ENCODE peak calls at places on chromosome 22, in four cellular contexts. V is NT2/D1, X is HepG2, Q is H1. D is an unnamed sample.

GRCh38 chr22:19066531-19067271 is 55.5 kb downstream of the DGCR2 start:
- DNase-seq in V (no peak), X (no peak), Q (no peak), D (no peak)

GRCh38 chr22:47373648-47374272 is 611.3 kb downstream of the TBC1D22A start:
- DNase-seq in V (no peak), X (no peak), Q (no peak), D (no peak)

GRCh38 chr22:43198126-43198525 is 11.2 kb upstream of the TTLL12 start:
- DNase-seq in V (no peak), X (no peak), Q (no peak), D (no peak)

GRCh38 chr22:48057116-48057835 is 1294.8 kb downstream of the TBC1D22A start:
- DNase-seq in V (no peak), X (no peak), Q (no peak), D (no peak)

GRCh38 chr22:24068377-24068680 is 57.2 kb downstream of the CABIN1 start:
- DNase-seq in V (no peak), X (no peak), Q (no peak), D (no peak)

GRCh38 chr22:24427500-24428164 is at the start of gene ADORA2A:
- DNase-seq in V (no peak), X (no peak), Q (no peak), D (no peak)

GRCh38 chr22:49724030-49724892 is 103.4 kb downstream of the BRD1 start:
- DNase-seq in V (no peak), X (no peak), Q (peak; percentile 70), D (no peak)

GRCh38 chr22:17836977-17837742 is 62.9 kb upstream of the BID start:
- DNase-seq in V (peak; percentile 35), X (no peak), Q (no peak), D (no peak)

GRCh38 chr22:28008056-28008455 is 89.0 kb upstream of the PITPNB start:
- DNase-seq in V (no peak), X (no peak), Q (no peak), D (no peak)

GRCh38 chr22:41966607-41967240 is 2.5 kb upstream of the SEPTIN3 start:
- DNase-seq in V (no peak), X (peak; percentile 52), Q (peak; percentile 62), D (peak; percentile 46)

GRCh38 chr22:35008213-35008612 is 57.7 kb upstream of the ISX start:
- DNase-seq in V (no peak), X (no peak), Q (no peak), D (no peak)

GRCh38 chr22:46363611-46364321 is 28.3 kb downstream of the TRMU start:
- DNase-seq in V (no peak), X (no peak), Q (no peak), D (no peak)

GRCh38 chr22:29270475-29271271 is 2.6 kb downstream of the EWSR1 start:
- DNase-seq in V (no peak), X (peak; percentile 69), Q (no peak), D (no peak)

GRCh38 chr22:41197808-41198585 is 7.1 kb upstream of the L3MBTL2 start:
- DNase-seq in V (no peak), X (no peak), Q (no peak), D (no peak)

GRCh38 chr22:37218771-37219411 is 6.6 kb upstream of the SSTR3 start:
- DNase-seq in V (no peak), X (no peak), Q (no peak), D (no peak)

GRCh38 chr22:44865193-44866057 is 113.0 kb downstream of the ARHGAP8 start:
- DNase-seq in V (no peak), X (no peak), Q (no peak), D (no peak)

GRCh38 chr22:19765477-19766234 is 5.1 kb downstream of the TBX1 start:
- DNase-seq in V (no peak), X (no peak), Q (peak; percentile 84), D (no peak)

GRCh38 chr22:28139993-28140392 is 220.9 kb upstream of the PITPNB start:
- DNase-seq in V (no peak), X (no peak), Q (no peak), D (no peak)

GRCh38 chr22:46703996-46704370 is 34.1 kb downstream of the CERK start:
- DNase-seq in V (no peak), X (no peak), Q (no peak), D (no peak)

GRCh38 chr22:42688241-42688913 is 32.3 kb downstream of the A4GALT start:
- DNase-seq in V (peak; percentile 33), X (peak; percentile 57), Q (no peak), D (peak; percentile 84)

GRCh38 chr22:21041937-21042336 is 3.8 kb upstream of the LRRC74B start:
- DNase-seq in V (no peak), X (no peak), Q (no peak), D (no peak)

GRCh38 chr22:44869196-44869595 is 116.8 kb downstream of the ARHGAP8 start:
- DNase-seq in V (no peak), X (no peak), Q (no peak), D (no peak)

GRCh38 chr22:43343262-43343988 is at the start of gene SCUBE1:
- DNase-seq in V (peak; percentile 52), X (no peak), Q (peak; percentile 88), D (peak; percentile 93)

GRCh38 chr22:46803031-46803880 is 40.8 kb downstream of the TBC1D22A start:
- DNase-seq in V (no peak), X (peak; percentile 47), Q (peak; percentile 86), D (peak; percentile 84)

GRCh38 chr22:37335819-37336199 is 53.5 kb downstream of the CYTH4 start:
- DNase-seq in V (no peak), X (no peak), Q (no peak), D (no peak)

GRCh38 chr22:23743303-23743705 is 7.6 kb downstream of the ZNF70 start:
- DNase-seq in V (no peak), X (no peak), Q (no peak), D (no peak)

GRCh38 chr22:32998373-32998772 is 59.8 kb downstream of the SYN3 start:
- DNase-seq in V (no peak), X (no peak), Q (peak; percentile 2), D (no peak)

GRCh38 chr22:33002035-33002434 is 56.1 kb downstream of the SYN3 start:
- DNase-seq in V (no peak), X (no peak), Q (no peak), D (no peak)

GRCh38 chr22:32999039-32999861 is 58.9 kb downstream of the SYN3 start:
- DNase-seq in V (no peak), X (no peak), Q (peak; percentile 17), D (no peak)

GRCh38 chr22:32997295-32997694 is 60.9 kb downstream of the SYN3 start:
- DNase-seq in V (no peak), X (no peak), Q (peak; percentile 13), D (no peak)

GRCh38 chr22:33000342-33001280 is 57.6 kb downstream of the SYN3 start:
- DNase-seq in V (peak; percentile 60), X (peak; percentile 15), Q (peak; percentile 92), D (peak; percentile 78)
- TF ChIP-seq SUZ12 in V (no peak), X (no peak), Q (no peak), D (no peak)

DNA sequence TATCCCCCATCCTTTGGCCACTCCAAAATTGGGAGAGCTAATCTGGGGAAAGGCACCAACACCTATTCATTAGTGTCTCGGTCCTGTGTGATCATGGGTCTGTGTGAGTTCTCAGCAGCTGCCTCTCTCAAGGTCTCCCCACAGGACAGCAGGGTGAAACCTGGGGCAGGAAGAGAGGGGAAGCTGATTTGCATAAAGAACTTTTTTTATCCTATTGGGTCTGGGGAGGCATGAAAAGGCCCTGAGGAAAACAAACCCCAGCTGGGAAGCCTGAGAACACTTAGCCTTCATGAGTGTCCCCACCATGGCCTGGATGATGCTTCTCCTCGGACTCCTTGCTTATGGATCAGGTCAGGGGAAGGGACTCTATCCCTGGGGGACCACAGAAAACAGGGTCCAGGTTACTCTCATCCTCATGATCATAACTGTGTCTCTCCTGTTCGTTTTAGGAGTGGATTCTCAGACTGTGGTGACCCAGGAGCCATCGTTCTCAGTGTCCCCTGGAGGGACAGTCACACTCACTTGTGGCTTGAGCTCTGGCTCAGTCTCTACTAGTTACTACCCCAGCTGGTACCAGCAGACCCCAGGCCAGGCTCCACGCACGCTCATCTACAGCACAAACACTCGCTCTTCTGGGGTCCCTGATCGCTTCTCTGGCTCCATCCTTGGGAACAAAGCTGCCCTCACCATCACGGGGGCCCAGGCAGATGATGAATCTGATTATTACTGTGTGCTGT is 116.0 kb upstream of the TOP3B start:
- DNase-seq in V (no peak), X (no peak), Q (no peak), D (no peak)
- TF ChIP-seq SUZ12 in V (no peak), X (no peak), Q (no peak), D (no peak)

GRCh38 chr22:38564669-38565068 is 5.3 kb downstream of the DMC1 start:
- DNase-seq in V (no peak), X (no peak), Q (no peak), D (no peak)
- TF ChIP-seq SUZ12 in V (no peak), X (no peak), Q (no peak), D (no peak)

GRCh38 chr22:38870791-38871359 is 1.1 kb downstream of the CBX6 start:
- DNase-seq in V (no peak), X (no peak), Q (no peak), D (no peak)
- TF ChIP-seq SUZ12 in V (no peak), X (no peak), Q (no peak), D (no peak)

GRCh38 chr22:26756675-26757293 is 99.4 kb downstream of the MIAT start:
- DNase-seq in V (no peak), X (no peak), Q (peak; percentile 98), D (peak; percentile 82)
- TF ChIP-seq SUZ12 in V (no peak), X (no peak), Q (no peak), D (no peak)

DNA sequence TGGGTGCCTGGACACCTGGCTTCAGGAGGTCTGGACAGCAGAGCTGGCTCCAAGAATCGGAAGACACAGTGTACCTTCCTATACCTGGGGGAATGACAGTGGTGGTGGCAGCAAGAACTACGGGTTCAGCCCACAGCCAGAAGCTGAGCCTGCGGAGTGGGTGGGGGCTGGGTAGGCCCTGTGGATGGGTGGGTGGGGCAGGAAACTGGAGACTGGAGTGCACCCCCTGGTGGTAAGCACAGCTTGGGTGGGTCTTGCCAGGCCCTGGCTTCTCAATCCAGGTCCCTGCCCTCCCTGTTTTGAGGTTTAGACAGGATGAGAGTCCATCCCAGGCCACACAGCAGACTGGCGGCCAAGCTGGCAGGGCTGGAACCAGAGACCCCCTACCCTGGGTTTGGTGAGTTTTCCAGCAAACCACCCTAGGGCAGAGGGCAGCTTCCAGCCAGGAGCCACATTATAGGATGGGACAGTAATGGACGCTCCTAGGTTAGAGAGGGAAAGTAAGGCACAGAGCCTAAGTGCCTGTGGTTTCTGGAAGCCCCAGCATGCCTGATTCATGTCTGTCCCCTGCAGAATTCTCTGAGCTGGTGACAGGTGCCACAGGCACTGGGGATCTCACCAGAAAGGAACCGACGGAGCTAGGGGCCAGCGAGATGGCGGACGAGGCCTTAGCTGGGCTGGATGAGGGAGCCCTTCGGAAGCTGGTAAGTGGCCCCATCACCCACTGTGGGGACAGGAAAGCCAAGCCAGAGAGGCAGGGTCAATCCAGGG is 1.7 kb downstream of the SMTN start:
- DNase-seq in V (no peak), X (peak; percentile 60), Q (peak; percentile 79), D (peak; percentile 71)
- TF ChIP-seq SUZ12 in V (no peak), X (no peak), Q (no peak), D (no peak)